ENCODE peak calls at places on chromosomes 11 and 22, in five cellular contexts. One of them, this sample, is unnamed.

GRCh38 chr22:22215659-22216449 is 28.7 kb upstream of the VPREB1 start:
- DNase-seq in HepG2: no peak
- DNase-seq in GM12878: no peak
- DNase-seq in IMR-90: no peak
- DNase-seq in K562: no peak
- DNase-seq in this sample: no peak

GRCh38 chr11:36398261-36398953 is 102.3 kb downstream of the PRR5L start:
- DNase-seq in GM12878: no peak
- DNase-seq in IMR-90: no peak
- DNase-seq in K562: no peak
- DNase-seq in HepG2: no peak
- DNase-seq in this sample: no peak

GRCh38 chr11:103863497-103863896 is 172.9 kb upstream of the DDI1 start:
- DNase-seq in IMR-90: peak
- DNase-seq in K562: no peak
- DNase-seq in GM12878: no peak
- DNase-seq in HepG2: no peak
- DNase-seq in this sample: no peak

GRCh38 chr11:131095501-131096185 is 179.4 kb upstream of the SNX19 start:
- DNase-seq in K562: no peak
- DNase-seq in GM12878: no peak
- DNase-seq in IMR-90: no peak
- DNase-seq in HepG2: no peak
- DNase-seq in this sample: no peak

GRCh38 chr11:132913295-132913694 is 619.0 kb downstream of the OPCML start:
- DNase-seq in K562: no peak
- DNase-seq in IMR-90: no peak
- DNase-seq in HepG2: no peak
- DNase-seq in GM12878: no peak
- DNase-seq in this sample: no peak

GRCh38 chr22:39303358-39303757 is 16.1 kb downstream of the RPL3 start:
- DNase-seq in HepG2: peak
- DNase-seq in GM12878: no peak
- DNase-seq in K562: no peak
- DNase-seq in IMR-90: no peak
- DNase-seq in this sample: no peak

GRCh38 chr22:49960967-49961600 is 512 bp downstream of the PIM3 start:
- DNase-seq in IMR-90: no peak
- DNase-seq in HepG2: no peak
- DNase-seq in GM12878: no peak
- DNase-seq in K562: peak
- DNase-seq in this sample: peak

GRCh38 chr11:27783701-27784355 is 83.6 kb upstream of the BDNF start:
- DNase-seq in GM12878: no peak
- DNase-seq in K562: no peak
- DNase-seq in IMR-90: no peak
- DNase-seq in HepG2: no peak
- DNase-seq in this sample: no peak

GRCh38 chr11:30585067-30585891 is 874 bp downstream of the MPPED2 start:
- DNase-seq in K562: no peak
- DNase-seq in IMR-90: no peak
- DNase-seq in HepG2: no peak
- DNase-seq in GM12878: no peak
- DNase-seq in this sample: peak

GRCh38 chr11:114399490-114399889 is 821 bp downstream of the C11orf71 start:
- DNase-seq in IMR-90: no peak
- DNase-seq in GM12878: peak
- DNase-seq in K562: no peak
- DNase-seq in HepG2: peak
- DNase-seq in this sample: peak

GRCh38 chr11:114398303-114398920 is 1.9 kb downstream of the C11orf71 start:
- DNase-seq in IMR-90: no peak
- DNase-seq in HepG2: no peak
- DNase-seq in GM12878: no peak
- DNase-seq in K562: no peak
- DNase-seq in this sample: no peak

GRCh38 chr11:114395776-114396175 is 4.5 kb downstream of the C11orf71 start:
- DNase-seq in HepG2: peak
- DNase-seq in IMR-90: no peak
- DNase-seq in GM12878: no peak
- DNase-seq in K562: peak
- DNase-seq in this sample: no peak

GRCh38 chr11:114399903-114400221 is 449 bp downstream of the C11orf71 start:
- DNase-seq in HepG2: peak
- DNase-seq in K562: no peak
- DNase-seq in IMR-90: no peak
- DNase-seq in GM12878: peak
- DNase-seq in this sample: no peak

GRCh38 chr11:114397349-114397982 is 2.8 kb downstream of the C11orf71 start:
- DNase-seq in K562: no peak
- DNase-seq in HepG2: no peak
- DNase-seq in IMR-90: no peak
- DNase-seq in GM12878: no peak
- DNase-seq in this sample: no peak
- TF ChIP-seq MXI1 in K562: no peak
- TF ChIP-seq MXI1 in HepG2: no peak
- TF ChIP-seq MXI1 in IMR-90: no peak
- TF ChIP-seq MXI1 in GM12878: no peak
- TF ChIP-seq MXI1 in this sample: no peak

GRCh38 chr11:214083-214482 is 6.6 kb downstream of the RIC8A start:
- DNase-seq in K562: no peak
- DNase-seq in IMR-90: no peak
- DNase-seq in GM12878: no peak
- DNase-seq in HepG2: no peak
- DNase-seq in this sample: no peak
- H2AFZ ChIP-seq in K562: no peak
- H2AFZ ChIP-seq in IMR-90: no peak
- H2AFZ ChIP-seq in GM12878: no peak
- H2AFZ ChIP-seq in HepG2: no peak
- H2AFZ ChIP-seq in this sample: no peak

GRCh38 chr11:125476721-125477120 is 19.3 kb downstream of the FEZ1 start:
- DNase-seq in K562: no peak
- DNase-seq in HepG2: no peak
- DNase-seq in IMR-90: no peak
- DNase-seq in GM12878: no peak
- DNase-seq in this sample: no peak
- TF ChIP-seq MXI1 in K562: no peak
- TF ChIP-seq MXI1 in HepG2: no peak
- TF ChIP-seq MXI1 in IMR-90: no peak
- TF ChIP-seq MXI1 in GM12878: no peak
- TF ChIP-seq MXI1 in this sample: no peak

GRCh38 chr22:29784451-29785361 is 17.5 kb downstream of the UQCR10 start:
- DNase-seq in GM12878: no peak
- DNase-seq in IMR-90: peak
- DNase-seq in K562: no peak
- DNase-seq in HepG2: peak
- DNase-seq in this sample: no peak

GRCh38 chr22:29780220-29780619 is 13.1 kb downstream of the UQCR10 start:
- DNase-seq in HepG2: no peak
- DNase-seq in K562: no peak
- DNase-seq in IMR-90: no peak
- DNase-seq in GM12878: no peak
- DNase-seq in this sample: no peak

GRCh38 chr22:29780781-29781676 is 13.9 kb downstream of the UQCR10 start:
- DNase-seq in K562: peak
- DNase-seq in IMR-90: peak
- DNase-seq in GM12878: no peak
- DNase-seq in HepG2: peak
- DNase-seq in this sample: peak

GRCh38 chr22:29786026-29786425 is 18.9 kb downstream of the UQCR10 start:
- DNase-seq in IMR-90: no peak
- DNase-seq in HepG2: no peak
- DNase-seq in K562: no peak
- DNase-seq in GM12878: no peak
- DNase-seq in this sample: no peak

DNA sequence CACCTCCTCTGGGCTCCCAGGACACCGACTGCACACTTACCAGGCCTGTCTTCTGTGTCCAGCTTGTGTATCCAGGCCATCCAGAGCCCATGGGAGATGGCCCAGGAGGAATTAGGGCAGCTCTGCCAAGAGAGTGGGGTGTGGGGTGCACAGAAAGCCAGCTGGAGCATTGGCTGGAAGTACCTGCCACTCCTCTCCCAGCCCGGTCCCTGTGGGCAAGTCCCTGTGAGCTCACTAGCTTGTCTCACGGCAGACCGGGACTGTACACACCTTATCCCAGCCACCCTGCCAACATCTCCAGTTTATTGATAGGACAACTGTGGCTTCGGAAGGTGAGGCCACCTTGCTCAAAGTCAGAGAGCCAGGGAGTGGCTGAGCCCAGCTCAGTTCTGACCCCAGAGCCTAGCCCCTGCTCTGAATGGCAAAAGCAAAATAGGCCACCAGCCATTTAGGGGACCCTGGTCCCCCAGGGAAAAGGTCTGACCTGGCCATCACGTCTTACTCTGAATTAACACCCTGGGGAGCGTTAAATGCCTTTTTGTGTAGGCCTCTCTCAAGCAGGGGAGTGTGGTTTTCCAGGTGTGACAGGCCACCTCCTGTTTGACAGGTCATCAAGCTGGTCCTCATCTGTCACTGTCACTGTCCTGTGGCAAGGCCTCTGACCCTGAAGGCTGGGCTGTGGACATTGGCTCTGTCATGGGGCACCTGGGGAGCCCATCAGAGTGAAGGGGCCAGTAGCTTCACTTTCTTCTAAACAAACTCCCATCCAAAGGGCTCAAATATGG is 15.1 kb downstream of the UQCR10 start:
- DNase-seq in HepG2: peak
- DNase-seq in GM12878: no peak
- DNase-seq in IMR-90: peak
- DNase-seq in K562: no peak
- DNase-seq in this sample: no peak
- H2AFZ ChIP-seq in HepG2: no peak
- H2AFZ ChIP-seq in GM12878: no peak
- H2AFZ ChIP-seq in IMR-90: peak
- H2AFZ ChIP-seq in K562: no peak
- H2AFZ ChIP-seq in this sample: peak

GRCh38 chr11:22304337-22304961 is 33.7 kb upstream of the SLC17A6 start:
- DNase-seq in GM12878: no peak
- DNase-seq in K562: peak
- DNase-seq in IMR-90: peak
- DNase-seq in HepG2: peak
- DNase-seq in this sample: peak

GRCh38 chr11:22302368-22302767 is 35.8 kb upstream of the SLC17A6 start:
- DNase-seq in K562: no peak
- DNase-seq in GM12878: no peak
- DNase-seq in HepG2: no peak
- DNase-seq in IMR-90: no peak
- DNase-seq in this sample: no peak
- TF ChIP-seq MXI1 in K562: no peak
- TF ChIP-seq MXI1 in GM12878: no peak
- TF ChIP-seq MXI1 in HepG2: no peak
- TF ChIP-seq MXI1 in IMR-90: no peak
- TF ChIP-seq MXI1 in this sample: no peak

This sample was measured in SK-N-SH.